ENCODE peak calls at places on chromosomes 1 and 21, in ten cellular contexts. M is A549, P is mammary epithelial cell, K is HFF-Myc, L is suprapubic skin, R is stomach, D is psoas muscle, U is heart right ventricle, N is IMR-90, Y is mesothelial cell of epicardium. Z is an unnamed sample.

GRCh38 chr1:201945157-201945556 is 1.2 kb downstream of the LMOD1 start:
- DNase-seq in M (no peak), P (no peak), K (no peak), L (no peak), R (no peak), D (no peak), U (no peak), N (no peak), Y (no peak), Z (no peak)

GRCh38 chr1:7632681-7633080 is 138.4 kb upstream of the VAMP3 start:
- DNase-seq in M (no peak), P (no peak), K (no peak), L (no peak), R (no peak), D (no peak), U (no peak), N (no peak), Y (no peak), Z (no peak)

GRCh38 chr21:38333290-38334272 is 76.8 kb downstream of the KCNJ15 start:
- DNase-seq in M (no peak), P (no peak), K (no peak), L (no peak), R (no peak), D (no peak), U (peak), N (no peak), Y (no peak), Z (no peak)

GRCh38 chr1:96090134-96090533 is 631.5 kb upstream of the PTBP2 start:
- DNase-seq in M (no peak), P (no peak), K (no peak), L (no peak), R (peak), D (no peak), U (no peak), N (no peak), Y (no peak), Z (no peak)

GRCh38 chr21:17455451-17455850 is 57.4 kb upstream of the CXADR start:
- DNase-seq in M (peak), P (no peak), K (no peak), L (no peak), R (no peak), D (no peak), U (no peak), N (no peak), Y (no peak), Z (no peak)

GRCh38 chr1:183970516-183971300 is 66.8 kb downstream of the COLGALT2 start:
- DNase-seq in M (no peak), P (no peak), K (no peak), L (no peak), R (no peak), D (no peak), U (no peak), N (no peak), Y (no peak), Z (no peak)

GRCh38 chr1:211551628-211552465 is 27.1 kb downstream of the SLC30A1 start:
- DNase-seq in M (peak), P (peak), K (no peak), L (no peak), R (peak), D (no peak), U (no peak), N (peak), Y (no peak), Z (no peak)

GRCh38 chr21:42574234-42575027 is 60.8 kb downstream of the SLC37A1 start:
- DNase-seq in M (no peak), P (no peak), K (peak), L (peak), R (peak), D (no peak), U (no peak), N (peak), Y (no peak), Z (no peak)

GRCh38 chr21:27838585-27838984 is 871.7 kb upstream of the ADAMTS5 start:
- DNase-seq in M (no peak), P (no peak), K (no peak), L (no peak), R (no peak), D (no peak), U (no peak), N (no peak), Y (no peak), Z (no peak)

GRCh38 chr1:92698932-92699331 is 86.0 kb downstream of the EVI5 start:
- DNase-seq in M (no peak), P (no peak), K (no peak), L (no peak), R (no peak), D (no peak), U (no peak), N (no peak), Y (no peak), Z (no peak)

GRCh38 chr21:32702702-32703101 is 25.1 kb downstream of the SYNJ1 start:
- DNase-seq in M (peak), P (peak), K (no peak), L (no peak), R (no peak), D (no peak), U (no peak), N (peak), Y (no peak), Z (no peak)

GRCh38 chr1:207804746-207805468 is 53.1 kb downstream of the CD46 start:
- DNase-seq in M (no peak), P (no peak), K (no peak), L (peak), R (no peak), D (no peak), U (no peak), N (no peak), Y (no peak), Z (no peak)

GRCh38 chr1:207429963-207430362 is 24.2 kb upstream of the CR2 start:
- DNase-seq in M (no peak), P (no peak), K (no peak), L (no peak), R (no peak), D (no peak), U (no peak), N (no peak), Y (no peak), Z (no peak)

GRCh38 chr1:240029418-240029817 is 62.3 kb upstream of the FMN2 start:
- DNase-seq in M (no peak), P (no peak), K (peak), L (no peak), R (no peak), D (no peak), U (no peak), N (peak), Y (no peak), Z (no peak)

GRCh38 chr1:203440780-203441179 is 34.8 kb upstream of the PRELP start:
- DNase-seq in M (peak), P (peak), K (peak), L (peak), R (peak), D (peak), U (peak), N (peak), Y (peak), Z (no peak)

GRCh38 chr1:117414943-117415342 is 47.7 kb downstream of the MAN1A2 start:
- DNase-seq in M (no peak), P (no peak), K (no peak), L (no peak), R (no peak), D (no peak), U (no peak), N (no peak), Y (no peak), Z (no peak)

GRCh38 chr1:16420719-16421118 is 16.5 kb downstream of the SPATA21 start:
- DNase-seq in M (no peak), P (no peak), K (no peak), L (no peak), R (no peak), D (no peak), U (no peak), N (no peak), Y (no peak), Z (no peak)

GRCh38 chr1:162075862-162076261 is 6.4 kb downstream of the NOS1AP start:
- DNase-seq in M (no peak), P (no peak), K (no peak), L (no peak), R (no peak), D (no peak), U (no peak), N (no peak), Y (no peak), Z (no peak)

GRCh38 chr1:182635871-182636270 is 31.7 kb upstream of the RGS16 start:
- DNase-seq in M (no peak), P (no peak), K (no peak), L (no peak), R (no peak), D (no peak), U (no peak), N (no peak), Y (no peak), Z (no peak)

GRCh38 chr1:107625405-107626029 is 339.5 kb downstream of the VAV3 start:
- DNase-seq in M (no peak), P (no peak), K (no peak), L (no peak), R (no peak), D (no peak), U (no peak), N (no peak), Y (no peak), Z (no peak)

GRCh38 chr1:150708595-150708994 is 11.6 kb upstream of the GOLPH3L start:
- DNase-seq in M (no peak), P (no peak), K (no peak), L (no peak), R (no peak), D (no peak), U (no peak), N (no peak), Y (no peak), Z (no peak)

GRCh38 chr1:203082571-203083462 is 3.0 kb downstream of the MYOG start:
- DNase-seq in M (no peak), P (no peak), K (no peak), L (no peak), R (peak), D (no peak), U (no peak), N (no peak), Y (peak), Z (no peak)

GRCh38 chr1:173917635-173918493 is 737 bp upstream of the SERPINC1 start:
- DNase-seq in M (no peak), P (no peak), K (no peak), L (no peak), R (no peak), D (no peak), U (no peak), N (no peak), Y (no peak), Z (no peak)

GRCh38 chr1:58041621-58042020 is 504.9 kb downstream of the OMA1 start:
- DNase-seq in M (no peak), P (peak), K (no peak), L (no peak), R (no peak), D (no peak), U (no peak), N (no peak), Y (no peak), Z (no peak)

DNA sequence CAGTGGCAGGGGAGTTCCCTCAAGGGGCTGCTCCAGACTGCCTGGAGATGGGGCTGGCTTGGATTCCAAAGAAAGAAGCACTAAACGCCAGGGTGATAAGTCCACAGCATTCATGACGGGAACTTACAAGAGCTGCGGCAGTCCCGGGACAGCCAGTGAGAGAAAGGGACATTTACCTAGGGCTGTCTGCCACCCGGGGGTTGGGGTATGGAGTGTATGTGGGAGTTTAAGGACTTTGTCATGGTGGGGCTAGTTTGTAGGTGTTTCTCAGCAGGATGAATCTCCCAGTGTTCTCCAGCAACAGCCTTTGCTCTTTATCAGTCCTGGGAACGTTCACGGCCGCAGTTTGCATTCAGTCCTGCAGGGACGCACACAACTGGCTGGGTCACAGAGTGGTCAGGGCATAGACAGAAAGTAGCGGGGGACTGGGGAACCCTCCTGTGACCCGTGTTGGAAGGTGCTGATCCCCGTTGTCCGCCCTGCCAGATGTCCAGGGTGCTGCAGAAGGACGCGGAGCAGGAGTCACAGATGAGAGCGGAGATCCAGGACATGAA is 41.4 kb upstream of the HMGN1 start:
- DNase-seq in M (no peak), P (no peak), K (no peak), L (no peak), R (no peak), D (no peak), U (no peak), N (no peak), Y (no peak), Z (no peak)
- TF ChIP-seq CTCF in M (no peak), P (no peak), K (no peak), L (no peak), R (no peak), D (no peak), U (no peak), N (no peak), Y (no peak), Z (peak)

GRCh38 chr1:215185067-215185620 is 102.6 kb downstream of the KCNK2 start:
- DNase-seq in M (no peak), P (no peak), K (peak), L (no peak), R (no peak), D (no peak), U (no peak), N (no peak), Y (no peak), Z (no peak)

GRCh38 chr1:215181518-215181917 is 99.0 kb downstream of the KCNK2 start:
- DNase-seq in M (peak), P (peak), K (no peak), L (no peak), R (no peak), D (no peak), U (no peak), N (no peak), Y (no peak), Z (no peak)
- TF ChIP-seq CTCF in M (no peak), P (peak), K (no peak), L (no peak), R (no peak), D (no peak), U (no peak), N (no peak), Y (no peak), Z (no peak)

DNA sequence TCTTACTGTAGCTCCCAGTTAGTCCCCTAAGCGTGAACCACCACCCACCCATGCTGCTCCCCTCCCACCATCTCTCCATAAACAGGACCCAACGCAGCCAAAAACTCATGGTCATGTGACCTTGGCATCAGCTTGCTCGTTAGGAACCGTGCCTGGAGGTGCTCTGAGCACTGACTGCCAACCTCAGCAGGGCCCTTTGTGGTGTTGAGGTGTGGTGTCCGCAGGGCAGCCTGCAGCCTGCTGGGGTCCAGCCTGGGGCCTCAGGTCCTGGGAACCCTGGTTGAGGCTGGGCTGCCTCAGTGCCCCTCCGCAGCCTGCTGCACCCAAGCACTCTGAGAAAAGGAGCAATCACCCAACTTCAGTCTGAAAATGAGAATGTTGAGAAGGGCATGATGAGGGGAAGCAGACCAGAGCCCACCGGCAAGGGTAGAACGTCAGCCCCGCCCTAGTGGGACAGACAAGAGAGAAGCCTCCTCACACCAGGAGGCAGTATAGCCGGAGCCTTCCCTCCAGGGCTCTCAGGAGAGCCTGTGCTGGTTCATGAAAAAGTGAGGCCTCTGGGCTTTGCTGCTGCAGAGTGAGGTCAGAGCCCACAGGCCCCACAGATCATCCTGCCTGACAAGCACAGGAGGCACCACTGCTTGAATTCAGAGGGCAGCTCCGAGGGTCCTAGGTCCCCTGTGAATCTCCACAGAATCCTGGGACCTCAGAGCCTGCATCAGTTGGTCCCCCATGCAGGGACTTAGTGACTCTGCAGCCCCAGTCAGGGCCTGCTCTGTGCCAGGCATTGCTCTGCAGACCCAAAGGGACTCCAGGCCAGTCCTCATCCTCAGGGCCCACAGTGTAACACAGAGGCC is 4.9 kb upstream of the COL6A2 start:
- DNase-seq in M (no peak), P (no peak), K (no peak), L (peak), R (peak), D (peak), U (no peak), N (no peak), Y (no peak), Z (no peak)
- TF ChIP-seq CTCF in M (no peak), P (no peak), K (peak), L (no peak), R (no peak), D (no peak), U (no peak), N (peak), Y (no peak), Z (no peak)

DNA sequence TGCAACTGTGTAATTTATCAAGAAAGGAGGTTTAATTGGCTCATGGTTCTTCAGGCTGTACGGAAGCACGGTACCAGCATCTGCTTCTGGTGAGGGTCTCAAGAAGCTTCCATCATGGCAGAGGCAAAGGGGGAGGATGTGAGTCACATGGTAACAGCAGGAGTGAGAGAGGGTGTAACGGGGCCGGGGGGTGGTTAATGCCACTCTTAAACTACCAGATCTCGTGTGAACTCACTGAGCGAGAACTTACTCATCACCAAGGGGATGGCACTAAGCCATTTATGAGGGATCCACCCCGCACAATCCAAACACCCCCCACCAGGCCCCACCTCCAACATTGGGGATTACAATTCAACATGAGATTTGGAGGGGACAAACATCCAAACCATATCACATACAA is 21.0 kb upstream of the IFFO2 start:
- DNase-seq in M (no peak), P (no peak), K (no peak), L (peak), R (no peak), D (no peak), U (no peak), N (no peak), Y (no peak), Z (no peak)
- TF ChIP-seq CTCF in M (no peak), P (no peak), K (no peak), L (no peak), R (no peak), D (no peak), U (no peak), N (no peak), Y (no peak), Z (no peak)

DNA sequence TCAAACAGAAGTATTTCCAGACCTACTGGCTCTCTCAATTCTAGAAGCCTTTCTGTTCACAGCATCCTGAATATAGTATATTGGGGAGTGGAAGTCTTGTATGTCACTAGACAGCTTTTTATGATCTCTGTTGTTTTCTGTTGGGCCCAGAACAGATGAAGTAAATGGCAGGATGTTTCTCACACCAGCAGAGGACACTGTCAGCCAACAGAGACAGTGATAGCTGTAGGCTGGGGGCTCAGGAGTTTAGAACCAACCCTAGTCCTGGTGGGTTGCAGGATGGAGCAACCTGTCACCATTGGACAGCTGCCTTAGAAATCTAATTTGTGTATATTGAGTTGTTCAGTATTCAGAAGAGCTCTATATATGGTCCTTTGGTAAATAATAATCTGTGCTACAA is 16.9 kb downstream of the AGO1 start:
- DNase-seq in M (no peak), P (no peak), K (no peak), L (no peak), R (no peak), D (no peak), U (no peak), N (no peak), Y (no peak), Z (no peak)
- TF ChIP-seq CTCF in M (no peak), P (peak), K (no peak), L (no peak), R (no peak), D (no peak), U (no peak), N (no peak), Y (no peak), Z (no peak)